ENCODE peak calls at places on chromosomes 12 and 14, in eight cellular contexts. X is left ventricle myocardium inferior, J is dorsolateral prefrontal cortex, K is H1, L is right cardiac atrium, B is ovary, S is RWPE2, O is PC-9. E is an unnamed sample.

GRCh38 chr14:105878554-105878953 is 352.2 kb downstream of the TMEM121 start:
- DNase-seq in X (peak), J (no peak), K (no peak), L (no peak), B (no peak), S (peak), O (no peak), E (no peak)

GRCh38 chr14:90447720-90448497 is 51.1 kb downstream of the CALM1 start:
- DNase-seq in X (no peak), J (no peak), K (no peak), L (no peak), B (no peak), S (no peak), O (no peak), E (no peak)

GRCh38 chr12:25131270-25131669 is 63.7 kb downstream of the DNAI7 start:
- DNase-seq in X (no peak), J (no peak), K (no peak), L (no peak), B (no peak), S (no peak), O (no peak), E (no peak)

GRCh38 chr12:113537751-113538087 is 66.0 kb upstream of the LHX5 start:
- DNase-seq in X (no peak), J (no peak), K (no peak), L (no peak), B (no peak), S (no peak), O (no peak), E (no peak)

GRCh38 chr12:95545303-95545702 is 6.0 kb downstream of the USP44 start:
- DNase-seq in X (no peak), J (no peak), K (no peak), L (no peak), B (no peak), S (no peak), O (no peak), E (no peak)

GRCh38 chr14:74976264-74977113 is 21.1 kb upstream of the PGF start:
- DNase-seq in X (no peak), J (no peak), K (no peak), L (no peak), B (no peak), S (peak), O (no peak), E (no peak)

GRCh38 chr14:36659010-36659821 is 2.4 kb upstream of the PAX9 start:
- DNase-seq in X (no peak), J (no peak), K (no peak), L (peak), B (no peak), S (no peak), O (no peak), E (no peak)

GRCh38 chr14:51239813-51240803 is at the start of gene TMX1:
- DNase-seq in X (peak), J (peak), K (peak), L (peak), B (peak), S (peak), O (peak), E (peak)

GRCh38 chr12:3216726-3217682 is 139.8 kb downstream of the TSPAN9 start:
- DNase-seq in X (no peak), J (no peak), K (no peak), L (peak), B (peak), S (peak), O (no peak), E (no peak)

GRCh38 chr12:121132601-121133481 is at the start of gene P2RX7:
- DNase-seq in X (peak), J (peak), K (peak), L (peak), B (peak), S (peak), O (peak), E (no peak)

GRCh38 chr12:27076930-27077329 is 5.4 kb downstream of the C12orf71 start:
- DNase-seq in X (no peak), J (no peak), K (no peak), L (no peak), B (no peak), S (no peak), O (peak), E (no peak)

GRCh38 chr12:132335179-132335756 is 5.9 kb upstream of the GALNT9 start:
- DNase-seq in X (no peak), J (no peak), K (no peak), L (no peak), B (no peak), S (no peak), O (no peak), E (no peak)
- H3K27ac ChIP-seq in X (no peak), J (no peak), K (no peak), L (no peak), B (no peak), S (no peak), O (no peak), E (no peak)

GRCh38 chr14:45976001-45976400 is 675.6 kb downstream of the RPL10L start:
- DNase-seq in X (no peak), J (no peak), K (no peak), L (no peak), B (no peak), S (no peak), O (no peak), E (no peak)
- H3K27ac ChIP-seq in X (no peak), J (no peak), K (no peak), L (no peak), B (no peak), S (no peak), O (no peak), E (no peak)

GRCh38 chr14:32226051-32226450 is 23.0 kb upstream of the RNU6-8 start:
- DNase-seq in X (no peak), J (no peak), K (no peak), L (no peak), B (no peak), S (no peak), O (peak), E (no peak)
- H3K27ac ChIP-seq in X (peak), J (no peak), K (no peak), L (no peak), B (no peak), S (no peak), O (no peak), E (no peak)

GRCh38 chr12:14960548-14961465 is 594 bp downstream of the ARHGDIB start:
- DNase-seq in X (peak), J (no peak), K (no peak), L (peak), B (no peak), S (peak), O (peak), E (no peak)
- H3K27ac ChIP-seq in X (peak), J (no peak), K (no peak), L (peak), B (no peak), S (peak), O (peak), E (no peak)

E was measured in iPS DF 6.9.